ENCODE peak calls at places on chromosomes 12 and 14, in seven cellular contexts. K is stomach, O is heart left ventricle, G is GM12878, F is left lung, Q is HCT116, V is IMR-90. N is an unnamed sample. For H3K4me1 and H3K36me3, the result is how much of the 10 kb centered on the place peaks cover.

GRCh38 chr12:12612403-12612802 is 727 bp downstream of the CREBL2 start:
- DNase-seq in O (no peak), F (no peak), Q (no peak), K (no peak), G (no peak), V (peak), N (no peak)

GRCh38 chr12:9064815-9065606 is 50.7 kb downstream of the A2M start:
- DNase-seq in Q (peak), F (peak), V (no peak), G (no peak), K (peak), O (peak), N (peak)

GRCh38 chr12:88870000-88870737 is 289.9 kb upstream of the KITLG start:
- DNase-seq in F (no peak), V (peak), O (no peak), Q (no peak), G (no peak), K (no peak), N (no peak)

GRCh38 chr12:92898755-92899154 is 30.3 kb downstream of the EEA1 start:
- DNase-seq in G (no peak), V (peak), Q (no peak), K (no peak), F (no peak), O (no peak), N (no peak)

GRCh38 chr12:71627438-71628002 is 36.1 kb downstream of the ZFC3H1 start:
- DNase-seq in V (no peak), K (no peak), G (no peak), O (no peak), F (no peak), Q (no peak), N (no peak)

GRCh38 chr14:49861581-49861922 is 9.0 kb upstream of the NEMF start:
- DNase-seq in F (peak), O (peak), V (peak), K (peak), Q (no peak), G (no peak), N (peak)

GRCh38 chr12:86429824-86430223 is 173.6 kb upstream of the MGAT4C start:
- DNase-seq in O (no peak), Q (no peak), G (no peak), K (no peak), V (no peak), F (no peak), N (no peak)

GRCh38 chr14:74302634-74303569 is at the start of gene ABCD4:
- DNase-seq in F (peak), V (peak), Q (peak), K (peak), O (peak), G (peak), N (peak)

GRCh38 chr12:81021834-81022233 is 56.0 kb upstream of the ACSS3 start:
- DNase-seq in Q (no peak), G (no peak), V (no peak), F (no peak), O (no peak), K (no peak), N (no peak)

GRCh38 chr12:45259732-45260480 is 44.0 kb downstream of the ANO6 start:
- DNase-seq in F (no peak), Q (no peak), V (peak), K (no peak), G (no peak), O (no peak), N (peak)

GRCh38 chr12:46386877-46387629 is 14.5 kb upstream of the SLC38A2 start:
- DNase-seq in F (peak), V (peak), O (peak), K (no peak), G (no peak), Q (no peak), N (no peak)

GRCh38 chr14:75702606-75703261 is 41.7 kb downstream of the TTLL5 start:
- DNase-seq in O (no peak), V (peak), K (no peak), F (no peak), Q (no peak), G (no peak), N (no peak)

GRCh38 chr12:111166779-111167540 is 201.9 kb downstream of the PHETA1 start:
- DNase-seq in F (no peak), K (no peak), G (no peak), Q (no peak), O (peak), V (no peak), N (no peak)

GRCh38 chr12:11716794-11717532 is 67.5 kb downstream of the ETV6 start:
- DNase-seq in Q (no peak), V (peak), K (no peak), O (no peak), G (no peak), F (no peak), N (no peak)

GRCh38 chr12:107131832-107132616 is 38.7 kb upstream of the CRY1 start:
- DNase-seq in F (no peak), O (no peak), V (peak), G (no peak), K (no peak), Q (peak), N (no peak)

GRCh38 chr14:21711360-21711961 is 37.8 kb upstream of the OR4E1 start:
- DNase-seq in O (no peak), G (no peak), K (no peak), V (peak), F (no peak), Q (peak), N (peak)

GRCh38 chr14:46250113-46250703 is 401.4 kb downstream of the RPL10L start:
- DNase-seq in K (no peak), Q (peak), V (no peak), O (no peak), F (no peak), G (no peak), N (peak)

GRCh38 chr12:33649992-33650391 is 210.4 kb upstream of the SYT10 start:
- DNase-seq in Q (no peak), O (no peak), V (no peak), G (no peak), F (no peak), K (no peak), N (no peak)

GRCh38 chr12:96257550-96258392 is 63.6 kb downstream of the ELK3 start:
- DNase-seq in F (no peak), O (no peak), K (no peak), Q (no peak), V (peak), G (no peak), N (no peak)

GRCh38 chr12:69514845-69515244 is 44.7 kb downstream of the FRS2 start:
- DNase-seq in G (no peak), Q (no peak), K (no peak), V (no peak), O (no peak), F (no peak), N (no peak)
- H3K4me1 ChIP-seq in G (under half), Q (under half), K (under half), V (under half), O (half or more), F (under half), N (under half)

DNA sequence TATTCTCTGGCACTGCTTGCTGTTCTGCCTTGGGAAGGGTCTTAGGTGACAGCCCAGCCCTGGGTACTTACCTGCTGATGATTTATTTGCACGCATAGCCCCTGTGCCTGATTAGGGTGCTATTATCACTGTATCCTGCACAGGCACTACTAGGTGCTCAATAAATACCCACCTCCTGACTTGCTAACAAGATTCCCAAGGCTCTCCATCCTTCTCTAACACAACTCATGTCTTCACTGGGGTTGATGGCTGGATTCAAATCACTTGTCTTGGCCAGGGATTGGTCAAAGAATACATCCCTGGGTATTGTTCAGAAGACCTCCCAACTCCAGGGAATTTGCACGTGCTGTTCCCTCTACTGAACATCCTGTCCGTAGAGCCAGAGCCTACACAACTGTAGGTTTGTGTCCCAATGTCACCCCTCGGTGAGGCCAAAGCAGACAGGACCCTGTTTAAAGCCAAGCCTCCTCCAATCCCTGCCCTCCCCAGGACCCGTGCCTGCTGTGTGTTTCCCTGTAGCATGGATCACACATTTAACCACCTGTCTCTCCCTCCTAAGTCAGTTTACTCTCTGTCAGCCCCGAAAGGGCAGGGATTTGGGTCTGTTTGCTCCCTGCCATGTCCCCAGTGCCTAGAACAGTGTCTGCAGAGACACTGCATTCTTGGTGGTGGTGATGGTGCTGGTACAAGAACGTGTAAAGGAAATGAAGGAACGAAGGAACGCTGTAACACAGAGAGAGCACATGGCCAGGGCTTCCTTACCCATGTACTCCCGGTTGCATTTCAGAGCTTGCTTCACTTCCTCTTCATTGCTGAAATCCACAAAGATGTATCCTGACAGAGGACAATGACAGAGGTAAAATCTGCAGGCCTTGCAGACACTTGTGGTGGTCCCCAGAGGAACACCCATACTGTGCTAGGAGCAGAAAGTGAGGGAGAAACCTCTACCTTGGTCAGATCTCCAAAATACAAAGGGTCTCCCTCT is 16.5 kb downstream of the RBM19 start:
- DNase-seq in G (no peak), K (no peak), O (no peak), Q (no peak), V (no peak), F (no peak), N (no peak)
- H3K36me3 ChIP-seq in G (under half), K (half or more), O (under half), Q (under half), V (half or more), F (half or more), N (under half)

GRCh38 chr12:117497407-117497806 is 136.0 kb upstream of the NOS1 start:
- DNase-seq in Q (no peak), K (no peak), V (no peak), G (no peak), F (no peak), O (no peak), N (no peak)
- TF ChIP-seq CTCF in Q (no peak), K (no peak), V (no peak), G (no peak), F (no peak), O (no peak), N (no peak)

GRCh38 chr14:23482814-23483128 is 13.3 kb downstream of the NGDN start:
- DNase-seq in F (no peak), Q (no peak), O (no peak), G (no peak), V (no peak), K (no peak), N (no peak)

GRCh38 chr14:23483216-23483854 is 13.8 kb downstream of the NGDN start:
- DNase-seq in F (no peak), O (no peak), G (no peak), Q (no peak), V (peak), K (no peak), N (peak)

GRCh38 chr14:23487216-23487615 is 17.7 kb downstream of the NGDN start:
- DNase-seq in O (no peak), V (no peak), K (no peak), Q (no peak), F (no peak), G (no peak), N (no peak)

GRCh38 chr14:23485311-23485710 is 15.8 kb downstream of the NGDN start:
- DNase-seq in G (no peak), V (no peak), K (no peak), F (no peak), Q (no peak), O (no peak), N (no peak)

GRCh38 chr14:23486116-23486515 is 16.6 kb downstream of the NGDN start:
- DNase-seq in V (no peak), G (no peak), O (no peak), F (no peak), Q (no peak), K (no peak), N (no peak)
- H3K4me1 ChIP-seq in V (under half), G (under half), O (under half), F (under half), Q (under half), K (under half), N (under half)

DNA sequence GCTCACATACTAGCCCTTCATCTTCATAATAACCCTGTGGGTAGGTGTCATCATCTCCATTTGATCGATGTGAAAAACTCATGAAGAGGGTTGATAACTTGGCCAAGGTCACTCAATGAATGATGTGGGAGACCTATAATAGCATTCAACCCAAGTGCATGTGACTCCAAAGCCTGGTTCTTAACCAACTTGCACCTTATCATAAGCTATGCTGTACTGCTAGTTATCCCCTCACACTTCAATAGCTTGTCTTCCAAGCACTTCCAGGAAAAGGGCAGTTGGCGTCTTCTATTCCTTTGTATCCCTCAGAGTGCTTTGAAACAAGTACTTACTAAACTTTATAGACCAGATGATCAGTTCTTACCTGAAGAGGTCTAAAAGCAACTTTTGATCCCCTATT is 15.2 kb downstream of the VIPAS39 start:
- DNase-seq in V (no peak), O (no peak), G (no peak), K (no peak), Q (no peak), F (no peak), N (no peak)
- H3K36me3 ChIP-seq in V (under half), O (under half), G (under half), K (half or more), Q (under half), F (half or more), N (under half)

DNA sequence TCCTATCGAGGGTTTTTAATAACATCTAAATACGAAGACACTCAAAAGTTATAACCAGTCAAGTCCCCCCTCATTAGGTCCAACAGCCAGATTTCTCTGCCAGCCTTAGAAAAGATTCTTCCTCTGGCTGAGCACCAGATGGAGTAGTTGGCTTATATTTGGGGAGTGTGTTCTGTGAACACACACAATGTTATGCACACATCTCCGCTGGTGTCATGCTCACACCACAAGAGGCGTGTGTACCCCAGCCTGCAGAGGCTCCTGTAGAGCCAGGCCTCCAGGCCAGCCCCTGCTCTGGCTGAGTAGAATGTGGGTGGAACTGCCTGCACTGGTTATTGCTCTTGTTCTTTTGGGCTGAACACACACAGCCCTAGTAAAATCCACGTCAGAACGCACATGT is 64.0 kb downstream of the PIWIL1 start:
- DNase-seq in Q (no peak), F (no peak), K (no peak), V (no peak), G (no peak), O (no peak), N (peak)
- TF ChIP-seq CTCF in Q (peak), F (no peak), K (no peak), V (no peak), G (peak), O (peak), N (no peak)

DNA sequence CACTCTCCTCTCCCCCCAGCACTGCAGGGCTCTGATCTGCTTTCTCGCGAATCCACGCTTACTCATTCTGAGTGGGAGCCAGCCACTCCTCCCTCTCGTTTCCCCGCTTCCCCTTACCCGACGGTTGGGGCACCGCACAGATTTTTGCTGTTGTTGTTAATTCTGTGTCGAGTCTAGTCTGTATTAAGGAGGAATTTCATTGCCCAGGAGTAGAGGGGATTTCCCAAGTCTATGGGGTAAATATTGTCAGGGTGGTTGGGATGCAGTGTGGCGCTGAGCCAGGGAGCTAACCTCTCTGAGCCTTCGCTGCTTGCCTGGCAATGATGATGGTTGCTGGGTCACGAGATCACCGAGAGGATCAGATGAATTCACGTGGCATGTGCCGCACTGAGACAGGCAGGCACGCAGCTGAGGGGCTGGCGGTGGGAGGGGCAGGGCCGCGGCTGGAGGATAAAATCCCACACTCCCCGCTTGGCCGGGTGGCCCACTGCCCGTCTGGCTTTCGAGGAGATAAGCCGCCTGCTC is 18.5 kb downstream of the NCOR2 start:
- DNase-seq in V (peak), F (peak), G (no peak), K (peak), Q (no peak), O (no peak), N (no peak)
- H3K4me1 ChIP-seq in V (under half), F (half or more), G (half or more), K (half or more), Q (under half), O (half or more), N (under half)

GRCh38 chr14:89750206-89750867 is 204.2 kb downstream of the EFCAB11 start:
- DNase-seq in F (no peak), O (no peak), K (no peak), Q (no peak), V (peak), G (no peak), N (no peak)
- H3K36me3 ChIP-seq in F (under half), O (under half), K (under half), Q (under half), V (under half), G (under half), N (under half)